ENCODE peak calls at places on chromosomes 2 and 18, in seven cellular contexts. One of them, this sample, is unnamed.

GRCh38 chr2:71888741-71889445 is 258.8 kb downstream of the CYP26B1 start:
- DNase-seq in foreskin fibroblast: peak; percentile 65
- DNase-seq in stomach: no peak
- DNase-seq in astrocyte of the spinal cord: no peak
- DNase-seq in fibroblast of lung: no peak
- DNase-seq in HCT116: no peak
- DNase-seq in lung: peak; percentile 26
- DNase-seq in this sample: no peak

GRCh38 chr2:94995516-94995915 is 30.0 kb upstream of the MAL start:
- DNase-seq in astrocyte of the spinal cord: no peak
- DNase-seq in foreskin fibroblast: no peak
- DNase-seq in stomach: no peak
- DNase-seq in HCT116: no peak
- DNase-seq in fibroblast of lung: no peak
- DNase-seq in lung: no peak
- DNase-seq in this sample: no peak

GRCh38 chr2:169799555-169799954 is 884 bp downstream of the SSB start:
- DNase-seq in fibroblast of lung: peak; percentile 29
- DNase-seq in astrocyte of the spinal cord: no peak
- DNase-seq in foreskin fibroblast: no peak
- DNase-seq in stomach: no peak
- DNase-seq in HCT116: no peak
- DNase-seq in lung: no peak
- DNase-seq in this sample: no peak

GRCh38 chr2:25453199-25453903 is 111.6 kb upstream of the DNMT3A start:
- DNase-seq in lung: no peak
- DNase-seq in astrocyte of the spinal cord: peak; percentile 8
- DNase-seq in stomach: no peak
- DNase-seq in fibroblast of lung: peak; percentile 48
- DNase-seq in HCT116: no peak
- DNase-seq in foreskin fibroblast: peak; percentile 2
- DNase-seq in this sample: no peak

GRCh38 chr2:30396436-30397232 is 50.4 kb upstream of the LCLAT1 start:
- DNase-seq in fibroblast of lung: no peak
- DNase-seq in stomach: no peak
- DNase-seq in foreskin fibroblast: no peak
- DNase-seq in astrocyte of the spinal cord: no peak
- DNase-seq in lung: no peak
- DNase-seq in HCT116: no peak
- DNase-seq in this sample: no peak

GRCh38 chr2:179856205-179856604 is 5.2 kb downstream of the ZNF385B start:
- DNase-seq in astrocyte of the spinal cord: no peak
- DNase-seq in HCT116: no peak
- DNase-seq in foreskin fibroblast: no peak
- DNase-seq in stomach: no peak
- DNase-seq in fibroblast of lung: no peak
- DNase-seq in lung: no peak
- DNase-seq in this sample: no peak

GRCh38 chr2:17070711-17071110 is 405.1 kb upstream of the CYRIA start:
- DNase-seq in foreskin fibroblast: no peak
- DNase-seq in astrocyte of the spinal cord: no peak
- DNase-seq in HCT116: no peak
- DNase-seq in lung: no peak
- DNase-seq in stomach: no peak
- DNase-seq in fibroblast of lung: no peak
- DNase-seq in this sample: no peak

GRCh38 chr2:233389601-233390125 is 35.4 kb downstream of the DGKD start:
- DNase-seq in stomach: no peak
- DNase-seq in HCT116: no peak
- DNase-seq in foreskin fibroblast: no peak
- DNase-seq in astrocyte of the spinal cord: no peak
- DNase-seq in fibroblast of lung: no peak
- DNase-seq in lung: no peak
- DNase-seq in this sample: no peak

GRCh38 chr2:39499336-39499735 is 62.3 kb upstream of the MAP4K3 start:
- DNase-seq in HCT116: no peak
- DNase-seq in lung: no peak
- DNase-seq in fibroblast of lung: no peak
- DNase-seq in astrocyte of the spinal cord: no peak
- DNase-seq in stomach: peak; percentile 55
- DNase-seq in foreskin fibroblast: no peak
- DNase-seq in this sample: no peak

GRCh38 chr2:8151888-8152287 is 530.0 kb upstream of the ID2 start:
- DNase-seq in stomach: no peak
- DNase-seq in fibroblast of lung: no peak
- DNase-seq in HCT116: no peak
- DNase-seq in lung: no peak
- DNase-seq in foreskin fibroblast: no peak
- DNase-seq in astrocyte of the spinal cord: no peak
- DNase-seq in this sample: no peak

GRCh38 chr2:238655974-238656722 is 191.7 kb upstream of the TWIST2 start:
- DNase-seq in HCT116: no peak
- DNase-seq in foreskin fibroblast: no peak
- DNase-seq in astrocyte of the spinal cord: no peak
- DNase-seq in fibroblast of lung: no peak
- DNase-seq in stomach: no peak
- DNase-seq in lung: no peak
- DNase-seq in this sample: no peak

GRCh38 chr2:11612553-11613215 is 57.3 kb downstream of the NTSR2 start:
- DNase-seq in foreskin fibroblast: no peak
- DNase-seq in lung: no peak
- DNase-seq in HCT116: no peak
- DNase-seq in stomach: no peak
- DNase-seq in fibroblast of lung: no peak
- DNase-seq in astrocyte of the spinal cord: no peak
- DNase-seq in this sample: no peak

GRCh38 chr2:172323256-172323655 is 104.1 kb upstream of the ITGA6 start:
- DNase-seq in lung: no peak
- DNase-seq in astrocyte of the spinal cord: no peak
- DNase-seq in stomach: no peak
- DNase-seq in fibroblast of lung: peak; percentile 54
- DNase-seq in foreskin fibroblast: no peak
- DNase-seq in HCT116: no peak
- DNase-seq in this sample: no peak

GRCh38 chr2:130791617-130791939 is 36.2 kb downstream of the AMER3 start:
- DNase-seq in lung: no peak
- DNase-seq in stomach: peak; percentile 35
- DNase-seq in fibroblast of lung: no peak
- DNase-seq in HCT116: no peak
- DNase-seq in astrocyte of the spinal cord: no peak
- DNase-seq in foreskin fibroblast: no peak
- DNase-seq in this sample: no peak

GRCh38 chr2:144329472-144329871 is 190.4 kb downstream of the ZEB2 start:
- DNase-seq in fibroblast of lung: no peak
- DNase-seq in astrocyte of the spinal cord: no peak
- DNase-seq in HCT116: no peak
- DNase-seq in foreskin fibroblast: no peak
- DNase-seq in stomach: no peak
- DNase-seq in lung: no peak
- DNase-seq in this sample: no peak

GRCh38 chr2:9565436-9566153 is 10.0 kb upstream of the ADAM17 start:
- DNase-seq in lung: peak; percentile 71
- DNase-seq in foreskin fibroblast: peak; percentile 93
- DNase-seq in HCT116: peak; percentile 80
- DNase-seq in astrocyte of the spinal cord: peak; percentile 96
- DNase-seq in stomach: peak; percentile 80
- DNase-seq in fibroblast of lung: peak; percentile 95
- DNase-seq in this sample: peak; percentile 93

GRCh38 chr18:70288171-70288850 is 534 bp upstream of the SOCS6 start:
- DNase-seq in stomach: peak; percentile 53
- DNase-seq in lung: no peak
- DNase-seq in fibroblast of lung: peak; percentile 48
- DNase-seq in HCT116: no peak
- DNase-seq in foreskin fibroblast: no peak
- DNase-seq in astrocyte of the spinal cord: peak; percentile 44
- DNase-seq in this sample: no peak

GRCh38 chr2:66301073-66301766 is 133.7 kb upstream of the MEIS1 start:
- DNase-seq in lung: no peak
- DNase-seq in fibroblast of lung: peak; percentile 22
- DNase-seq in foreskin fibroblast: no peak
- DNase-seq in HCT116: no peak
- DNase-seq in astrocyte of the spinal cord: peak; percentile 62
- DNase-seq in stomach: no peak
- DNase-seq in this sample: peak; percentile 42

GRCh38 chr18:54906636-54907180 is 52.6 kb downstream of the CCDC68 start:
- DNase-seq in fibroblast of lung: peak; percentile 56
- DNase-seq in HCT116: no peak
- DNase-seq in foreskin fibroblast: no peak
- DNase-seq in stomach: no peak
- DNase-seq in astrocyte of the spinal cord: peak; percentile 23
- DNase-seq in lung: no peak
- DNase-seq in this sample: peak; percentile 8

GRCh38 chr2:102235042-102235473 is 48.2 kb downstream of the IL1RL2 start:
- DNase-seq in fibroblast of lung: no peak
- DNase-seq in astrocyte of the spinal cord: no peak
- DNase-seq in lung: no peak
- DNase-seq in stomach: no peak
- DNase-seq in foreskin fibroblast: no peak
- DNase-seq in HCT116: no peak
- DNase-seq in this sample: no peak

GRCh38 chr18:52090005-52090404 is 250.0 kb upstream of the DCC start:
- DNase-seq in astrocyte of the spinal cord: no peak
- DNase-seq in stomach: no peak
- DNase-seq in fibroblast of lung: no peak
- DNase-seq in HCT116: no peak
- DNase-seq in foreskin fibroblast: no peak
- DNase-seq in lung: no peak
- DNase-seq in this sample: no peak

GRCh38 chr2:179528576-179529069 is 264.0 kb upstream of the SESTD1 start:
- DNase-seq in HCT116: no peak
- DNase-seq in foreskin fibroblast: no peak
- DNase-seq in astrocyte of the spinal cord: no peak
- DNase-seq in lung: no peak
- DNase-seq in fibroblast of lung: no peak
- DNase-seq in stomach: no peak
- DNase-seq in this sample: no peak

GRCh38 chr2:11092693-11093335 is 62.5 kb upstream of the SLC66A3 start:
- DNase-seq in foreskin fibroblast: no peak
- DNase-seq in stomach: no peak
- DNase-seq in astrocyte of the spinal cord: no peak
- DNase-seq in fibroblast of lung: no peak
- DNase-seq in lung: no peak
- DNase-seq in HCT116: no peak
- DNase-seq in this sample: no peak

GRCh38 chr2:48755473-48755872 is at the start of gene LHCGR:
- DNase-seq in lung: no peak
- DNase-seq in foreskin fibroblast: no peak
- DNase-seq in HCT116: no peak
- DNase-seq in fibroblast of lung: peak; percentile 18
- DNase-seq in stomach: no peak
- DNase-seq in astrocyte of the spinal cord: no peak
- DNase-seq in this sample: no peak
- H3K4me3 ChIP-seq in lung: no peak within 1 kb of the TSS
- H3K4me3 ChIP-seq in foreskin fibroblast: no peak within 1 kb of the TSS
- H3K4me3 ChIP-seq in HCT116: no peak within 1 kb of the TSS
- H3K4me3 ChIP-seq in fibroblast of lung: no peak within 1 kb of the TSS
- H3K4me3 ChIP-seq in stomach: peak within 1 kb of the TSS; percentile 18
- H3K4me3 ChIP-seq in astrocyte of the spinal cord: no peak within 1 kb of the TSS
- H3K4me3 ChIP-seq in this sample: peak within 1 kb of the TSS; percentile 24

DNA sequence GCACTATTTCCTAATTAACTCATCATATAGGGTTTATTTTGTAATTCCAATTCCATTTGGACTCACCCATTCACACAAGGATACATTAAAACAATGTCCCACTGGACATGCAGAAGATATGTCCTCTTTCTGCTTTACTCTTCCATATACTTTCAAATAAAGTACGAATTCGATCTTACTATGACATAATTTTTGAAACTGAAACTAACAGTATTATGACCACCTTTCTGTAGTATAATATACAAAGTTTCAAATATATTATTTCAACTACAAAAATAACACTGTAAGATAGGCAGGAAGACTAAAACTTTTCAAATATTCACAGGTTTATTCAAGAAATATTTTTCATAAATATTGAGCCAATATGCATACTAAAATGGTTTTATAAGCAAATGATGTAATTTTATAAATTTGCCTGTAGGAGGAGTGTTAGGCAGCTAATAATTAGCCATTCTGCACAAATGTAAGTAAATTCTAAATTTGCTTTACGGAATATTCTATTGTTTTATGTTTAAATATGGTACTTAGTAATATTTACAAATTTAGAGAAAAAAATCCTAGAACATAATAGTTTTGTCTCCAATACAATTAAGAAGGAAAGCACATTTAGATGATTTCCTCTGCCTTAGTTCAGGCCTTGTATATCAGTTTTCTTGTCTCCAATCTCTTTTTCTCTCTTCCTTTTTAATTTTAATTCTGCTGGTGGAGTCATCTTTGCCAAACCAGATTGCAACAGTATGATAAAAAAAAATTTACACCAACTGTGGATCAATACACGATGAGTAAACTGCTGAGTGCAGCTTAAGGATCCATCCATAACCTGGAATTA is 85.9 kb downstream of the CERKL start:
- DNase-seq in HCT116: no peak
- DNase-seq in foreskin fibroblast: no peak
- DNase-seq in fibroblast of lung: peak; percentile 12
- DNase-seq in lung: no peak
- DNase-seq in stomach: no peak
- DNase-seq in astrocyte of the spinal cord: peak; percentile 31
- DNase-seq in this sample: peak; percentile 5
- TF ChIP-seq CTCF in HCT116: peak; percentile 50
- TF ChIP-seq CTCF in foreskin fibroblast: peak; percentile 20
- TF ChIP-seq CTCF in fibroblast of lung: no peak
- TF ChIP-seq CTCF in lung: no peak
- TF ChIP-seq CTCF in stomach: peak; percentile 23
- TF ChIP-seq CTCF in astrocyte of the spinal cord: peak; percentile 43
- TF ChIP-seq CTCF in this sample: peak; percentile 22

DNA sequence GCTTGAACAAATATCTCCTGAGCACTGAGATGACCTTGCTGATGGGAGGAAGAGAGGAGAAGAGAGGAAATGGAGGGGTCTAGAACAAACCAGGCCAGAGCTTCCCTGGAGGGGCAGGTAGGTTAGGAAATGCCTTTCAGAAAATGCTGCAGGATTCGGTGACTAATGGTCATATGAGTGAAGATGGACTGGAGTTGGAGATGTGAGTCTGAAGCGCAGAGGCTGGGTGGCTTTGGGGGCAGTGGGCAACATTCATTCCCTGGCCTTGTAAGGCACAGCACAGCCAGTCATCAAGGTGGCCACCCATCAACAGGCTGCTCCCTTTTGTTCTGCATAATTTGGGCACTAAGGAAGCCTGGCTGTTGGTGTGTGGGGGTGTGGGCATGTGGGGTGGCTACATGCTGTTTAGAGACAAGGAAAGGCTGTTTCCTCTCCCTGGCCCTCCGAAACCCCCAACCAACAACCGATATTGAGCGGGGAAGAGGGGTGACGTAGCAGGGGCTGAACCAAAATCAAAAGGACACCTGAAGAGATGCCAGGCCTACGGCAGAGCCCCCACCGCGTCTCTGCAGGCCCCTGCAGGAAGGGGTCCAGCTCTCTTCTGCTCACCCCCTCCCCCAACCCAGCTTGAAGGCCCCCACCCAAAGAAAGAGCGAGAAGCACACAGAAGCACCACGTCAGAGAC is 1.5 kb downstream of the SLC30A3 start:
- DNase-seq in stomach: no peak
- DNase-seq in lung: no peak
- DNase-seq in astrocyte of the spinal cord: no peak
- DNase-seq in foreskin fibroblast: no peak
- DNase-seq in fibroblast of lung: no peak
- DNase-seq in HCT116: no peak
- DNase-seq in this sample: no peak
- H3K4me3 ChIP-seq in stomach: peak overlapping the region; percentile 64
- H3K4me3 ChIP-seq in lung: no peak overlapping the region
- H3K4me3 ChIP-seq in astrocyte of the spinal cord: no peak overlapping the region
- H3K4me3 ChIP-seq in foreskin fibroblast: no peak overlapping the region
- H3K4me3 ChIP-seq in fibroblast of lung: no peak overlapping the region
- H3K4me3 ChIP-seq in HCT116: peak overlapping the region; percentile 84
- H3K4me3 ChIP-seq in this sample: no peak overlapping the region

GRCh38 chr18:23243178-23243577 is 107.9 kb downstream of the CABLES1 start:
- DNase-seq in astrocyte of the spinal cord: no peak
- DNase-seq in stomach: no peak
- DNase-seq in fibroblast of lung: no peak
- DNase-seq in lung: peak; percentile 38
- DNase-seq in foreskin fibroblast: no peak
- DNase-seq in HCT116: no peak
- DNase-seq in this sample: no peak
- TF ChIP-seq CTCF in astrocyte of the spinal cord: no peak
- TF ChIP-seq CTCF in stomach: no peak
- TF ChIP-seq CTCF in fibroblast of lung: no peak
- TF ChIP-seq CTCF in lung: no peak
- TF ChIP-seq CTCF in foreskin fibroblast: no peak
- TF ChIP-seq CTCF in HCT116: no peak
- TF ChIP-seq CTCF in this sample: no peak